ENCODE peak calls at places on chromosomes 2 and 18, in nine cellular contexts. M, H, Q, E, F, X, Z, T and G are unnamed samples. For H3K36me3, the result is how much of the 10 kb centered on the place peaks cover.

GRCh38 chr2:151973901-151974199 is 125.0 kb downstream of the CACNB4 start:
- DNase-seq in M (no peak), E (peak), H (no peak), X (peak), T (no peak), Z (no peak), Q (peak), F (no peak), G (no peak)

GRCh38 chr2:179340678-179341077 is 76.0 kb upstream of the SESTD1 start:
- DNase-seq in Z (peak), H (peak), X (peak), F (peak), E (peak), Q (no peak), T (peak), M (no peak), G (no peak)

GRCh38 chr2:46257476-46257875 is 39.7 kb upstream of the EPAS1 start:
- DNase-seq in Z (no peak), T (no peak), E (peak), F (no peak), Q (peak), M (no peak), H (peak), X (no peak), G (no peak)

GRCh38 chr2:32457814-32458213 is 101.0 kb downstream of the BIRC6 start:
- DNase-seq in Z (no peak), H (no peak), F (no peak), E (no peak), T (no peak), M (no peak), Q (no peak), X (no peak), G (no peak)

GRCh38 chr2:216195565-216195978 is 86.4 kb downstream of the XRCC5 start:
- DNase-seq in X (no peak), T (no peak), Z (peak), M (no peak), Q (peak), E (peak), F (no peak), H (no peak), G (no peak)

GRCh38 chr2:9297807-9298206 is 91.2 kb downstream of the ASAP2 start:
- DNase-seq in F (no peak), X (no peak), Z (no peak), E (no peak), Q (no peak), M (no peak), H (no peak), T (no peak), G (no peak)

GRCh38 chr2:232321156-232321816 is 57.3 kb upstream of the ALPP start:
- DNase-seq in Q (no peak), E (no peak), X (peak), Z (no peak), F (no peak), T (no peak), M (no peak), H (no peak), G (no peak)

GRCh38 chr2:23445450-23445868 is 60.5 kb downstream of the KLHL29 start:
- DNase-seq in T (no peak), Q (peak), H (no peak), Z (peak), E (peak), F (no peak), M (no peak), X (no peak), G (no peak)

GRCh38 chr2:10901565-10901964 is 10.2 kb upstream of the KCNF1 start:
- DNase-seq in E (no peak), Z (no peak), M (no peak), Q (no peak), T (no peak), F (no peak), H (no peak), X (no peak), G (no peak)

GRCh38 chr2:238338710-238339394 is 18.5 kb downstream of the TRAF3IP1 start:
- DNase-seq in Q (no peak), M (no peak), T (no peak), Z (no peak), H (no peak), F (no peak), E (no peak), X (peak), G (no peak)

GRCh38 chr2:24082787-24083566 is 1.7 kb downstream of the TP53I3 start:
- DNase-seq in X (no peak), H (no peak), Q (no peak), T (no peak), E (no peak), Z (no peak), F (no peak), M (peak), G (no peak)

GRCh38 chr2:240217431-240218301 is 77.2 kb upstream of the OTOS start:
- DNase-seq in M (peak), Q (no peak), E (no peak), T (peak), H (no peak), Z (no peak), X (no peak), F (no peak), G (peak)

GRCh38 chr18:60892855-60893254 is 440.4 kb upstream of the CDH20 start:
- DNase-seq in M (no peak), T (peak), X (no peak), H (no peak), Q (peak), E (no peak), F (no peak), Z (peak), G (no peak)

GRCh38 chr2:205688417-205689200 is 6.3 kb downstream of the NRP2 start:
- DNase-seq in X (no peak), T (no peak), M (no peak), Z (no peak), E (peak), F (no peak), H (no peak), Q (peak), G (no peak)

GRCh38 chr2:151337643-151338042 is 19.7 kb upstream of the TNFAIP6 start:
- DNase-seq in Z (peak), X (no peak), Q (no peak), F (no peak), E (peak), H (no peak), M (no peak), T (no peak), G (no peak)

GRCh38 chr2:20027260-20027677 is 14.8 kb upstream of the MATN3 start:
- DNase-seq in H (no peak), Z (no peak), T (no peak), Q (no peak), F (no peak), M (no peak), X (no peak), E (no peak), G (peak)

GRCh38 chr2:30262716-30263309 is 31.5 kb downstream of the LBH start:
- DNase-seq in H (no peak), F (no peak), Z (no peak), X (no peak), M (peak), T (no peak), E (no peak), Q (no peak), G (no peak)

GRCh38 chr2:127536707-127537106 is 1.2 kb downstream of the MYO7B start:
- DNase-seq in H (no peak), X (no peak), E (no peak), Q (no peak), T (no peak), F (no peak), Z (no peak), M (no peak), G (no peak)

GRCh38 chr2:240500561-240501423 is 57.0 kb downstream of the ANKMY1 start:
- DNase-seq in M (peak), X (no peak), T (no peak), F (no peak), E (no peak), Z (no peak), H (no peak), Q (no peak), G (peak)

GRCh38 chr2:212939777-212940531 is 211.5 kb downstream of the IKZF2 start:
- DNase-seq in F (no peak), E (no peak), Z (peak), T (no peak), M (peak), Q (no peak), H (no peak), X (no peak), G (peak)

GRCh38 chr2:84697895-84698294 is 181.6 kb downstream of the DNAH6 start:
- DNase-seq in T (no peak), Q (no peak), X (no peak), H (no peak), Z (peak), F (no peak), E (no peak), M (no peak), G (no peak)

GRCh38 chr2:176071330-176072291 is 12.2 kb downstream of the EVX2 start:
- DNase-seq in F (no peak), Z (no peak), E (no peak), Q (no peak), H (no peak), T (no peak), M (peak), X (no peak), G (no peak)

GRCh38 chr2:152472524-152472923 is 137.6 kb downstream of the FMNL2 start:
- DNase-seq in T (no peak), Z (no peak), F (no peak), Q (no peak), X (no peak), E (no peak), H (no peak), M (no peak), G (no peak)

GRCh38 chr2:23626701-23627181 is 241.8 kb downstream of the KLHL29 start:
- DNase-seq in F (no peak), T (no peak), Q (no peak), E (no peak), H (no peak), X (no peak), Z (no peak), M (peak), G (no peak)

GRCh38 chr2:144032566-144032965 is 487.4 kb downstream of the ZEB2 start:
- DNase-seq in F (no peak), H (no peak), X (no peak), Q (peak), T (no peak), Z (no peak), M (no peak), E (peak), G (no peak)

GRCh38 chr2:120238728-120239487 is 13.7 kb upstream of the RALB start:
- DNase-seq in X (no peak), M (peak), F (no peak), T (peak), Q (peak), H (no peak), Z (peak), E (peak), G (peak)

GRCh38 chr2:117818921-117819320 is 4.4 kb downstream of the DDX18 start:
- DNase-seq in M (no peak), Q (no peak), E (no peak), T (no peak), X (no peak), Z (no peak), H (no peak), F (no peak), G (no peak)

GRCh38 chr2:117812443-117812842 is 2.0 kb upstream of the DDX18 start:
- DNase-seq in E (no peak), Z (no peak), Q (no peak), T (no peak), M (no peak), H (no peak), F (peak), X (no peak), G (no peak)

GRCh38 chr2:117820444-117820843 is 6.0 kb downstream of the DDX18 start:
- DNase-seq in E (no peak), Q (no peak), Z (no peak), T (no peak), X (no peak), H (no peak), F (no peak), M (no peak), G (no peak)

GRCh38 chr2:117814417-117815264 is at the start of gene DDX18:
- DNase-seq in E (peak), T (peak), Q (peak), F (peak), Z (peak), M (peak), H (peak), X (peak), G (peak)

GRCh38 chr2:117815946-117816345 is 1.5 kb downstream of the DDX18 start:
- DNase-seq in H (no peak), T (no peak), M (no peak), X (no peak), Z (no peak), E (peak), Q (no peak), F (no peak), G (no peak)
- H3K4me3 ChIP-seq in H (peak), T (peak), M (peak), X (peak), Z (peak), E (no peak), Q (peak), F (peak), G (no peak)

GRCh38 chr2:70717431-70718038 is 50.5 kb downstream of the ADD2 start:
- DNase-seq in E (no peak), Z (no peak), M (no peak), X (no peak), Q (no peak), H (no peak), F (no peak), T (no peak), G (no peak)
- H3K9ac ChIP-seq in E (no peak), Z (no peak), M (no peak), X (no peak), Q (no peak), H (no peak), F (no peak), T (no peak), G (no peak)

DNA sequence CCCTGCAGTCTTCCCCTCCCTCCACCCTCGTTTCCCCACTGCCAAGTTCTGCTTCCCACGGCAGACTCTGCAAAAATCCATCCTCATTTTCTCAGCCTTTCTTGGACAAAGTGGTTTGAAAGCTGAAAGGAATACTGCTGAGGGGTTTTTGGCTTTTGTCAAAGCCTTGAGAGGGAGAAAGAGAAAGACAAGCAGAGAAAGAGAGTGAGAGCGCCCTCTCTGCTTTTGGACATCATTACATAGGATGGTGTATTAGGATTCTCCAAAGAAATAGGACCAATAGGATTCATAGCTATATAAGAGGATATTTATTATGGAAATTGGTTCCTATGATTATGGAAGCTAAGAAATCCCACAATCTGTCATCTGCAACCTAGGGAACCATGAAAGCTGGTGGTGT is 455.9 kb upstream of the SOX11 start:
- DNase-seq in Z (no peak), T (no peak), F (peak), X (peak), Q (no peak), H (no peak), E (no peak), M (no peak), G (no peak)
- H3K36me3 ChIP-seq in Z (under half), T (under half), F (under half), X (under half), Q (under half), H (under half), E (under half), M (under half), G (under half)

GRCh38 chr2:15941970-15942710 is 1.8 kb downstream of the MYCN start:
- DNase-seq in M (peak), E (no peak), T (no peak), Z (no peak), F (no peak), X (peak), H (no peak), Q (no peak), G (peak)
- H3K4me3 ChIP-seq in M (peak), E (no peak), T (no peak), Z (no peak), F (peak), X (peak), H (peak), Q (no peak), G (peak)

GRCh38 chr2:105402809-105403208 is 4.0 kb upstream of the FHL2 start:
- DNase-seq in Q (no peak), M (no peak), E (no peak), T (no peak), Z (no peak), F (no peak), X (no peak), H (no peak), G (no peak)
- H3K9ac ChIP-seq in Q (no peak), M (no peak), E (no peak), T (peak), Z (peak), F (no peak), X (no peak), H (no peak), G (peak)

DNA sequence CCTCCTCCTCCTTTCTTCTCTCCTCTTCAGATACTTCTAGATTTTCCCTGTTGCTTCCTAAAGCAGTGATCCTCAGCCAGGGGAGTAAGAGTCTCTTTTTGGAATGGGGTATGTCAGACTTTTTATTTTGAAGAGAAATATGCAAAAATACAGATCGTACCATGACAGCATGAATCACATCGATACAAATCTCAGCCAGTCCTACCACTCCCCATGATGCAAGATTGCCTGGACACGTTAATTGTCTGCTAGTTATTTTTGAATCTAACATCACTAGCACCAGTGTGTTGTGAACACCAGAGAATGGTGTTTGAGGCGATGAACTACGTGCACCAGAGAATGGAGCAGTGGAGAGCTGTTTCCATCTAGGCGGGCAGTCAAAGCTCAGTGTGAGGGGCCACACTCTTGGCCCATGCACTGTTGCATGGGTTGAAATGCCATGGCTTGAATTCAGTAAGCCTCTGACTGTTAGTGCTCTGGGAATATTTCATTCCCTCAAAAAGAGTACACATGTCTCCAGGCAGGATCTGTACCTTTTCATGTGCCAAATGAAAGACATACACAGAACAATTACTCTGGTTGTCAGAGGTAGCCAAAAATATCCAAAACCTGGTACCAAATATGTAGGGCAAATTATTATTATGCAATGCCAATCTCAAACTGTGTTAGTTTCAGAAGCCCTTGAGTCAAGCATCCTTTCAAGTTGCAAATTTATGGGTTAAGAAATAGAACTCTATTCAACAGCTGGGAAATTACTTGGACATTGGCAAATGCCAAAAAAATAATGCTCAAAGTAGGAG is 46.3 kb upstream of the RALBP1 start:
- DNase-seq in Q (no peak), F (no peak), H (no peak), T (no peak), E (no peak), M (no peak), Z (no peak), X (no peak), G (no peak)
- H3K36me3 ChIP-seq in Q (under half), F (under half), H (under half), T (under half), E (under half), M (under half), Z (under half), X (under half), G (under half)